ENCODE peak calls at places on chromosomes 5 and 9, in eight cellular contexts. U is HCT116; Z is activated gamma-delta T cell treated with Interleukin-2 at 50 U/mL for 16 hours; R is anterior cingulate cortex; P is M059J; Q is GM04503; X is NCI-H510A; V is activated CD8-positive, alpha-beta memory T cell treated with anti-CD3 and anti-CD28 coated beads for 24 hours. H is an unnamed sample.

GRCh38 chr5:142544946-142545652 is 140.8 kb downstream of the FGF1 start:
- DNase-seq in U (no peak), Z (no peak), R (no peak), P (peak), Q (no peak), X (no peak), V (no peak), H (peak)

GRCh38 chr5:135569755-135570452 is 8.9 kb downstream of the CXCL14 start:
- DNase-seq in U (peak), Z (no peak), R (no peak), P (peak), Q (no peak), X (no peak), V (no peak), H (peak)

GRCh38 chr5:6732634-6733410 is 19.6 kb downstream of the TENT4A start:
- DNase-seq in U (no peak), Z (no peak), R (no peak), P (peak), Q (peak), X (no peak), V (no peak), H (peak)

GRCh38 chr5:1749346-1750124 is 50.1 kb downstream of the MRPL36 start:
- DNase-seq in U (no peak), Z (no peak), R (no peak), P (no peak), Q (no peak), X (no peak), V (no peak), H (no peak)

GRCh38 chr9:88533951-88534455 is 975 bp upstream of the NXNL2 start:
- DNase-seq in U (no peak), Z (no peak), R (no peak), P (no peak), Q (no peak), X (no peak), V (no peak), H (peak)

GRCh38 chr5:73150872-73151271 is 22.1 kb upstream of the TMEM174 start:
- DNase-seq in U (no peak), Z (no peak), R (no peak), P (no peak), Q (no peak), X (no peak), V (no peak), H (no peak)

GRCh38 chr5:36443941-36444340 is 142.2 kb upstream of the RANBP3L start:
- DNase-seq in U (no peak), Z (no peak), R (no peak), P (no peak), Q (no peak), X (no peak), V (no peak), H (no peak)

GRCh38 chr9:81314525-81314924 is 374.8 kb downstream of the TLE1 start:
- DNase-seq in U (no peak), Z (no peak), R (no peak), P (peak), Q (no peak), X (no peak), V (no peak), H (no peak)

GRCh38 chr9:113454914-113455761 is 8.4 kb upstream of the RGS3 start:
- DNase-seq in U (peak), Z (no peak), R (no peak), P (peak), Q (peak), X (no peak), V (no peak), H (peak)

GRCh38 chr5:169803077-169803981 is 166.3 kb downstream of the DOCK2 start:
- DNase-seq in U (no peak), Z (no peak), R (no peak), P (peak), Q (peak), X (no peak), V (no peak), H (peak)

GRCh38 chr9:92952861-92953620 is 5.7 kb downstream of the FGD3 start:
- DNase-seq in U (no peak), Z (no peak), R (no peak), P (peak), Q (no peak), X (peak), V (peak), H (peak)

GRCh38 chr9:104078596-104078995 is 15.5 kb upstream of the SMC2 start:
- DNase-seq in U (no peak), Z (no peak), R (no peak), P (peak), Q (no peak), X (no peak), V (no peak), H (no peak)

GRCh38 chr5:20619606-20620005 is 631.6 kb upstream of the CDH18 start:
- DNase-seq in U (no peak), Z (no peak), R (no peak), P (no peak), Q (no peak), X (no peak), V (no peak), H (no peak)

GRCh38 chr5:134070979-134071849 is 43.3 kb upstream of the TCF7 start:
- DNase-seq in U (no peak), Z (no peak), R (no peak), P (no peak), Q (no peak), X (no peak), V (peak), H (no peak)

GRCh38 chr9:27261517-27262211 is 35.3 kb downstream of the EQTN start:
- DNase-seq in U (no peak), Z (no peak), R (no peak), P (peak), Q (no peak), X (no peak), V (no peak), H (no peak)

GRCh38 chr9:34513567-34514214 is 9.1 kb downstream of the ENHO start:
- DNase-seq in U (no peak), Z (no peak), R (peak), P (peak), Q (no peak), X (no peak), V (no peak), H (peak)

GRCh38 chr5:14574891-14575496 is 6.6 kb upstream of the OTULINL start:
- DNase-seq in U (no peak), Z (no peak), R (no peak), P (peak), Q (no peak), X (no peak), V (no peak), H (peak)

GRCh38 chr5:38323645-38324295 is 65.4 kb downstream of the EGFLAM start:
- DNase-seq in U (no peak), Z (no peak), R (no peak), P (peak), Q (peak), X (no peak), V (no peak), H (peak)

GRCh38 chr5:56302027-56302426 is 68.9 kb upstream of the ANKRD55 start:
- DNase-seq in U (no peak), Z (no peak), R (no peak), P (peak), Q (no peak), X (no peak), V (no peak), H (no peak)

GRCh38 chr5:27311544-27311943 is 273.2 kb upstream of the CDH9 start:
- DNase-seq in U (no peak), Z (no peak), R (no peak), P (peak), Q (no peak), X (no peak), V (no peak), H (peak)

GRCh38 chr5:55868846-55869245 is 17.7 kb downstream of the IL31RA start:
- DNase-seq in U (peak), Z (no peak), R (no peak), P (peak), Q (peak), X (no peak), V (no peak), H (peak)

GRCh38 chr5:181241393-181241975 is 2.2 kb downstream of the RACK1 start:
- DNase-seq in U (no peak), Z (no peak), R (no peak), P (peak), Q (peak), X (no peak), V (peak), H (peak)

GRCh38 chr9:137467161-137467581 is 8.0 kb upstream of the NSMF start:
- DNase-seq in U (no peak), Z (no peak), R (no peak), P (no peak), Q (no peak), X (no peak), V (no peak), H (no peak)

GRCh38 chr9:84839538-84839937 is 170.0 kb downstream of the NTRK2 start:
- DNase-seq in U (no peak), Z (no peak), R (peak), P (peak), Q (peak), X (no peak), V (no peak), H (peak)

H was measured in cardiac fibroblast.